ENCODE peak calls at places on chromosomes 5 and 9, in five cellular contexts. I is skeletal muscle cell; J is GM03348; S is tibial artery; F is activated CD4-positive, alpha-beta T cell treated with anti-CD3 and anti-CD28 coated beads, Interleukin-2, amount 10 ng/mL, durations not matched to agents 24 days and 14 days. H is an unnamed sample.
A peak's percentile ranks its signal among the peaks of the same experiment; 100 is the strongest.

GRCh38 chr5:168334161-168335094 is 43.0 kb downstream of the WWC1 start:
- DNase-seq in I (peak; percentile 34), J (peak; percentile 49), S (peak; percentile 43), F (no peak), H (peak; percentile 79)

GRCh38 chr5:4097194-4097593 is 501.6 kb downstream of the IRX1 start:
- DNase-seq in I (no peak), J (no peak), S (no peak), F (no peak), H (no peak)

GRCh38 chr5:172051643-172052362 is 45.4 kb upstream of the FBXW11 start:
- DNase-seq in I (no peak), J (no peak), S (no peak), F (no peak), H (peak; percentile 11)

GRCh38 chr5:136809382-136809781 is 444.0 kb upstream of the TRPC7 start:
- DNase-seq in I (no peak), J (no peak), S (no peak), F (no peak), H (no peak)

GRCh38 chr9:17315341-17315740 is 180.5 kb downstream of the CNTLN start:
- DNase-seq in I (no peak), J (peak; percentile 5), S (no peak), F (no peak), H (peak; percentile 32)

GRCh38 chr9:37909326-37909725 is 5.4 kb upstream of the SLC25A51 start:
- DNase-seq in I (no peak), J (no peak), S (peak; percentile 9), F (no peak), H (no peak)

GRCh38 chr5:90421136-90421535 is 11.6 kb upstream of the CETN3 start:
- DNase-seq in I (no peak), J (no peak), S (no peak), F (no peak), H (peak; percentile 14)

GRCh38 chr9:106727969-106728368 is 135.0 kb upstream of the ZNF462 start:
- DNase-seq in I (no peak), J (no peak), S (no peak), F (no peak), H (no peak)

GRCh38 chr9:111720170-111720569 is 58.8 kb downstream of the GNG10 start:
- DNase-seq in I (no peak), J (no peak), S (no peak), F (no peak), H (no peak)

GRCh38 chr9:124322618-124323432 is 65.1 kb downstream of the NEK6 start:
- DNase-seq in I (peak; percentile 70), J (no peak), S (no peak), F (no peak), H (no peak)

GRCh38 chr9:27785714-27786100 is 212.4 kb upstream of the C9orf72 start:
- DNase-seq in I (no peak), J (no peak), S (no peak), F (peak; percentile 60), H (peak; percentile 37)

GRCh38 chr5:60677831-60678664 is 21.9 kb downstream of the DEPDC1B start:
- DNase-seq in I (no peak), J (peak; percentile 53), S (no peak), F (peak; percentile 53), H (peak; percentile 57)

GRCh38 chr5:59759600-59760357 is 133.7 kb downstream of the PDE4D start:
- DNase-seq in I (no peak), J (no peak), S (no peak), F (no peak), H (peak; percentile 59)

H was measured in iris pigment epithelial cell.